ENCODE peak calls at places on chromosomes 4 and X, in ten cellular contexts. M is H54, O is A673, W is NCI-H1092 treated with DMSO at 0.1 percent for 48 hours, S is GM03348, U is substantia nigra, C is NCI-H1105 treated with DMSO at 0.1 percent for 48 hours, K is endothelial cell, T is heart right ventricle, B is HT-29. P is an unnamed sample.

GRCh38 chr4:107017681-107018321 is 18.3 kb downstream of the DKK2 start:
- DNase-seq in M (no peak), T (no peak), W (no peak), U (no peak), K (no peak), C (no peak), S (no peak), O (peak), B (no peak), P (no peak)

GRCh38 chrX:13360146-13360545 is 40.3 kb upstream of the ATXN3L start:
- DNase-seq in C (peak), B (no peak), O (no peak), S (no peak), W (peak), K (no peak), T (peak), M (no peak), U (no peak), P (peak)

GRCh38 chr4:147991543-147992295 is 259.8 kb downstream of the ARHGAP10 start:
- DNase-seq in C (no peak), T (no peak), M (no peak), O (no peak), B (no peak), S (no peak), W (no peak), K (no peak), U (no peak), P (no peak)

GRCh38 chrX:140586951-140587350 is 82.1 kb upstream of the SOX3 start:
- DNase-seq in T (no peak), O (no peak), C (no peak), U (no peak), M (no peak), S (no peak), B (no peak), K (no peak), W (no peak), P (no peak)

GRCh38 chr4:112736718-112737135 is 99.8 kb downstream of the LARP7 start:
- DNase-seq in K (no peak), W (no peak), O (no peak), T (no peak), U (no peak), B (no peak), M (no peak), S (no peak), C (no peak), P (no peak)

GRCh38 chr4:5955201-5955821 is 62.4 kb upstream of the CRMP1 start:
- DNase-seq in U (no peak), M (no peak), O (no peak), K (no peak), C (no peak), B (no peak), W (peak), S (no peak), T (peak), P (no peak)

GRCh38 chr4:173346074-173346473 is 11.9 kb upstream of the HMGB2 start:
- DNase-seq in W (no peak), M (no peak), U (no peak), B (no peak), S (peak), T (no peak), C (no peak), O (no peak), K (no peak), P (no peak)

GRCh38 chr4:185304944-185305690 is 90.6 kb downstream of the LRP2BP start:
- DNase-seq in C (no peak), T (peak), W (no peak), B (peak), K (peak), M (no peak), O (peak), S (no peak), U (no peak), P (peak)

GRCh38 chr4:94508841-94509240 is 57.1 kb downstream of the PDLIM5 start:
- DNase-seq in U (no peak), W (no peak), K (no peak), M (no peak), O (no peak), S (peak), T (no peak), C (no peak), B (no peak), P (no peak)

GRCh38 chrX:135086197-135086854 is 34.0 kb downstream of the ETDB start:
- DNase-seq in W (peak), S (peak), K (peak), O (peak), U (no peak), M (peak), T (peak), C (peak), B (peak), P (peak)

GRCh38 chr4:187422655-187423054 is 572.9 kb upstream of the ZFP42 start:
- DNase-seq in S (no peak), T (no peak), C (no peak), W (no peak), M (no peak), U (no peak), B (no peak), K (no peak), O (no peak), P (no peak)

GRCh38 chrX:4963432-4963831 is 1250.0 kb upstream of the PRKX start:
- DNase-seq in S (no peak), U (no peak), W (no peak), C (no peak), B (no peak), M (no peak), O (no peak), K (no peak), T (no peak), P (no peak)

GRCh38 chr4:29423836-29424721 is 1296.1 kb upstream of the PCDH7 start:
- DNase-seq in C (no peak), M (peak), O (peak), S (peak), U (no peak), W (no peak), K (no peak), B (no peak), T (no peak), P (no peak)

P was measured in cerebellar cortex.